ENCODE peak calls at places on chromosomes 1 and 21, in nine cellular contexts. D is kidney epithelial cell, I is bronchial epithelial cell, J is endodermal cell, H is body of pancreas, B is psoas muscle, R is tibial artery, Y is AG10803, O is left lung. Q is an unnamed sample.

GRCh38 chr1:86468501-86468977 is at the start of gene CLCA1:
- DNase-seq in D (no peak), I (no peak), J (no peak), H (no peak), B (no peak), R (no peak), Y (no peak), O (no peak), Q (no peak)

GRCh38 chr1:5297199-5297877 is 642.9 kb downstream of the AJAP1 start:
- DNase-seq in D (no peak), I (no peak), J (no peak), H (peak; percentile 45), B (peak; percentile 58), R (no peak), Y (no peak), O (no peak), Q (no peak)

GRCh38 chr1:48251323-48251722 is 28.8 kb downstream of the SLC5A9 start:
- DNase-seq in D (no peak), I (no peak), J (no peak), H (no peak), B (no peak), R (no peak), Y (no peak), O (no peak), Q (no peak)

GRCh38 chr1:22071511-22071910 is 19.0 kb downstream of the CDC42 start:
- DNase-seq in D (no peak), I (no peak), J (no peak), H (no peak), B (no peak), R (no peak), Y (no peak), O (no peak), Q (no peak)

GRCh38 chr1:31739281-31739853 is 24.8 kb downstream of the ADGRB2 start:
- DNase-seq in D (no peak), I (peak; percentile 64), J (peak; percentile 84), H (no peak), B (no peak), R (no peak), Y (no peak), O (peak; percentile 44), Q (no peak)

GRCh38 chr1:226784081-226785049 is 45.3 kb upstream of the ITPKB start:
- DNase-seq in D (no peak), I (no peak), J (no peak), H (no peak), B (no peak), R (no peak), Y (no peak), O (no peak), Q (no peak)

GRCh38 chr1:20723159-20723536 is 5.3 kb upstream of the KIF17 start:
- DNase-seq in D (no peak), I (no peak), J (no peak), H (no peak), B (no peak), R (no peak), Y (no peak), O (peak; percentile 21), Q (no peak)

GRCh38 chr1:43368646-43369020 is 822 bp upstream of the ELOVL1 start:
- DNase-seq in D (no peak), I (no peak), J (no peak), H (no peak), B (no peak), R (no peak), Y (no peak), O (no peak), Q (no peak)

GRCh38 chr1:154767315-154768240 is 102.5 kb downstream of the KCNN3 start:
- DNase-seq in D (no peak), I (no peak), J (no peak), H (no peak), B (no peak), R (no peak), Y (peak; percentile 42), O (no peak), Q (no peak)

GRCh38 chr1:167627615-167627864 is 2.5 kb upstream of the RCSD1 start:
- DNase-seq in D (no peak), I (no peak), J (no peak), H (no peak), B (no peak), R (no peak), Y (no peak), O (no peak), Q (no peak)

GRCh38 chr21:45892156-45892919 is 89.2 kb upstream of the COL6A1 start:
- DNase-seq in D (no peak), I (no peak), J (no peak), H (no peak), B (peak; percentile 1), R (no peak), Y (no peak), O (peak; percentile 56), Q (no peak)

GRCh38 chr1:94119306-94119705 is 1.6 kb downstream of the ABCA4 start:
- DNase-seq in D (no peak), I (no peak), J (peak; percentile 68), H (no peak), B (no peak), R (no peak), Y (no peak), O (no peak), Q (no peak)

GRCh38 chr1:106613106-106613505 is 443.4 kb upstream of the PRMT6 start:
- DNase-seq in D (no peak), I (no peak), J (no peak), H (no peak), B (no peak), R (no peak), Y (no peak), O (no peak), Q (no peak)

GRCh38 chr1:117585086-117585485 is 20.8 kb upstream of the TENT5C start:
- DNase-seq in D (no peak), I (no peak), J (no peak), H (peak; percentile 5), B (no peak), R (peak; percentile 33), Y (no peak), O (no peak), Q (no peak)

GRCh38 chr21:31220567-31220966 is 123.5 kb downstream of the TIAM1 start:
- DNase-seq in D (no peak), I (peak; percentile 33), J (no peak), H (no peak), B (no peak), R (no peak), Y (peak; percentile 34), O (no peak), Q (no peak)

GRCh38 chr1:8203056-8203455 is 114.9 kb upstream of the SLC45A1 start:
- DNase-seq in D (no peak), I (no peak), J (no peak), H (no peak), B (no peak), R (no peak), Y (no peak), O (no peak), Q (no peak)

DNA sequence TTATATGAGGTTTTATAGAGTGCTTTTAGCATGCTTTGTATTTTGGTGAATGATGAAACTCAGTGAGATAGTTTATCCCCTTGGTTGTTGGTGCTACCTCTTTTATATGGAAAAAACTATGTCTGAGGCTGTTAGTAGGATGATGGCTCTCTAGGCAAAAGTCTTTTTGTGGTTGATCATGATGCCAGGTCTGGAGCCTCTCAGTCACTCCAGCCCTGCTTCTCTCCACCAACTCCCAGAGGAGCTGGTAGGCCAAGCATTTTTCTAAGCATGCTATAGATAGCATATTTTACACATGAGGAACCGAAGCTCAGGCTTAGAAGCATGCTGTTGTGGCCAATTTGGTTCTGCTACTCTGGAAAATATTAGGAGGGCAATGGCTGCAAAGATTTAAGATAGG is 82.2 kb downstream of the FMN2 start:
- DNase-seq in D (no peak), I (no peak), J (no peak), H (no peak), B (no peak), R (no peak), Y (peak; percentile 63), O (no peak), Q (no peak)
- H3K4me3 ChIP-seq in D (no peak overlapping the region), I (no peak overlapping the region), J (no peak overlapping the region), H (no peak overlapping the region), B (no peak overlapping the region), R (no peak overlapping the region), Y (no peak overlapping the region), O (no peak overlapping the region), Q (no peak overlapping the region)

GRCh38 chr1:156669794-156670193 is 7.4 kb downstream of the NES start:
- DNase-seq in D (no peak), I (no peak), J (peak; percentile 66), H (no peak), B (no peak), R (no peak), Y (no peak), O (no peak), Q (no peak)

GRCh38 chr1:156671804-156672203 is 5.4 kb downstream of the NES start:
- DNase-seq in D (no peak), I (no peak), J (no peak), H (no peak), B (no peak), R (no peak), Y (no peak), O (no peak), Q (no peak)

GRCh38 chr1:156668801-156669637 is 8.2 kb downstream of the NES start:
- DNase-seq in D (no peak), I (no peak), J (peak; percentile 88), H (no peak), B (no peak), R (no peak), Y (no peak), O (no peak), Q (no peak)

GRCh38 chr1:156670791-156671190 is 6.4 kb downstream of the NES start:
- DNase-seq in D (no peak), I (no peak), J (peak; percentile 65), H (no peak), B (no peak), R (no peak), Y (no peak), O (no peak), Q (no peak)

GRCh38 chr1:156670359-156670758 is 6.8 kb downstream of the NES start:
- DNase-seq in D (no peak), I (no peak), J (peak; percentile 65), H (no peak), B (no peak), R (no peak), Y (no peak), O (no peak), Q (no peak)
- TF ChIP-seq CTCF in D (no peak), I (no peak), J (no peak), H (no peak), B (no peak), R (no peak), Y (no peak), O (no peak), Q (no peak)

GRCh38 chr1:62717483-62717882 is 29.3 kb upstream of the DOCK7 start:
- DNase-seq in D (no peak), I (no peak), J (no peak), H (no peak), B (no peak), R (no peak), Y (no peak), O (no peak), Q (no peak)
- H3K4me3 ChIP-seq in D (no peak overlapping the region), I (no peak overlapping the region), J (no peak overlapping the region), H (no peak overlapping the region), B (no peak overlapping the region), R (no peak overlapping the region), Y (no peak overlapping the region), O (no peak overlapping the region), Q (no peak overlapping the region)

DNA sequence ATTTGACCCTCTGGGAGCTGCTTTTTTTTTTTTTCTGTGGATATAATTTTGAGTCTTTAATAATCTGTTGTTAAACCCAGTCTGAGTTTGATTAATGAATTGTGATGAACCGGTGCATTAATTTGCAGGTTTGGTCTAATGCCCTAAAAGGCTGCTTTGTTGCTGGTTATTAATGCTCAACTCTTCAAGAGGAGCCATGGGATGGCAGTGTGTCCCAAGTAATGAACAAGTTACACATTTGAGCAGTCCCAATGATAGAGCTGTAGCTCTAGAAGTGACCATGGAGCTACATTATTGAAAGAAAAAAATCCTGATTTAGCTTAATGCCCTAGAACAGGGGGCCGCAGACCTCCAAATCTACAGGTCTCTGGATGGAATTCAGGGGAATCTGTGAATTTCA is 53.1 kb downstream of the RWDD3 start:
- DNase-seq in D (no peak), I (peak; percentile 10), J (no peak), H (no peak), B (no peak), R (no peak), Y (no peak), O (no peak), Q (no peak)
- TF ChIP-seq CTCF in D (no peak), I (no peak), J (peak; percentile 54), H (no peak), B (no peak), R (no peak), Y (no peak), O (no peak), Q (no peak)